ENCODE peak calls at places on chromosome 18, in six cellular contexts. One of them, this sample, is unnamed.
A peak's percentile ranks its signal among the peaks of the same experiment; 100 is the strongest.

GRCh38 chr18:60667016-60667415 is 294.4 kb upstream of the MC4R start:
- DNase-seq in cardiac muscle cell: no peak
- DNase-seq in LHCN-M2: no peak
- DNase-seq in GF-D8: no peak
- DNase-seq in NCI-H1092 treated with DMSO at 0.1 percent for 48 hours: no peak
- DNase-seq in astrocyte of the spinal cord: no peak
- DNase-seq in this sample: no peak

GRCh38 chr18:44464401-44465185 is 216.1 kb upstream of the SETBP1 start:
- DNase-seq in cardiac muscle cell: no peak
- DNase-seq in astrocyte of the spinal cord: peak; percentile 25
- DNase-seq in NCI-H1092 treated with DMSO at 0.1 percent for 48 hours: no peak
- DNase-seq in GF-D8: no peak
- DNase-seq in LHCN-M2: peak; percentile 59
- DNase-seq in this sample: no peak

GRCh38 chr18:79380816-79381806 is 14.6 kb upstream of the NFATC1 start:
- DNase-seq in cardiac muscle cell: peak; percentile 67
- DNase-seq in NCI-H1092 treated with DMSO at 0.1 percent for 48 hours: no peak
- DNase-seq in LHCN-M2: peak; percentile 19
- DNase-seq in GF-D8: no peak
- DNase-seq in astrocyte of the spinal cord: peak; percentile 37
- DNase-seq in this sample: peak; percentile 87

GRCh38 chr18:23250893-23251656 is 115.8 kb downstream of the CABLES1 start:
- DNase-seq in LHCN-M2: no peak
- DNase-seq in GF-D8: peak; percentile 46
- DNase-seq in cardiac muscle cell: no peak
- DNase-seq in astrocyte of the spinal cord: no peak
- DNase-seq in NCI-H1092 treated with DMSO at 0.1 percent for 48 hours: no peak
- DNase-seq in this sample: no peak

GRCh38 chr18:45805551-45805950 is 19.9 kb upstream of the SIGLEC15 start:
- DNase-seq in astrocyte of the spinal cord: no peak
- DNase-seq in NCI-H1092 treated with DMSO at 0.1 percent for 48 hours: no peak
- DNase-seq in cardiac muscle cell: no peak
- DNase-seq in GF-D8: no peak
- DNase-seq in LHCN-M2: no peak
- DNase-seq in this sample: no peak

GRCh38 chr18:63073481-63073880 is 246.1 kb downstream of the BCL2 start:
- DNase-seq in GF-D8: peak; percentile 38
- DNase-seq in LHCN-M2: no peak
- DNase-seq in cardiac muscle cell: no peak
- DNase-seq in NCI-H1092 treated with DMSO at 0.1 percent for 48 hours: no peak
- DNase-seq in astrocyte of the spinal cord: no peak
- DNase-seq in this sample: peak; percentile 44

GRCh38 chr18:74013955-74014354 is 133.7 kb downstream of the FBXO15 start:
- DNase-seq in GF-D8: no peak
- DNase-seq in astrocyte of the spinal cord: peak; percentile 87
- DNase-seq in NCI-H1092 treated with DMSO at 0.1 percent for 48 hours: no peak
- DNase-seq in LHCN-M2: peak; percentile 3
- DNase-seq in cardiac muscle cell: no peak
- DNase-seq in this sample: no peak

GRCh38 chr18:23069481-23069880 is 65.8 kb upstream of the CABLES1 start:
- DNase-seq in cardiac muscle cell: no peak
- DNase-seq in LHCN-M2: no peak
- DNase-seq in NCI-H1092 treated with DMSO at 0.1 percent for 48 hours: no peak
- DNase-seq in GF-D8: no peak
- DNase-seq in astrocyte of the spinal cord: no peak
- DNase-seq in this sample: no peak

GRCh38 chr18:37361223-37362157 is 204.1 kb downstream of the CELF4 start:
- DNase-seq in LHCN-M2: peak; percentile 22
- DNase-seq in cardiac muscle cell: no peak
- DNase-seq in NCI-H1092 treated with DMSO at 0.1 percent for 48 hours: no peak
- DNase-seq in GF-D8: no peak
- DNase-seq in astrocyte of the spinal cord: no peak
- DNase-seq in this sample: peak; percentile 10

GRCh38 chr18:12552884-12553242 is 105.0 kb downstream of the SPIRE1 start:
- DNase-seq in LHCN-M2: no peak
- DNase-seq in cardiac muscle cell: no peak
- DNase-seq in NCI-H1092 treated with DMSO at 0.1 percent for 48 hours: no peak
- DNase-seq in astrocyte of the spinal cord: no peak
- DNase-seq in GF-D8: no peak
- DNase-seq in this sample: no peak

GRCh38 chr18:47594063-47594462 is 336.4 kb downstream of the SMAD2 start:
- DNase-seq in NCI-H1092 treated with DMSO at 0.1 percent for 48 hours: peak; percentile 80
- DNase-seq in astrocyte of the spinal cord: no peak
- DNase-seq in GF-D8: no peak
- DNase-seq in cardiac muscle cell: no peak
- DNase-seq in LHCN-M2: no peak
- DNase-seq in this sample: no peak

GRCh38 chr18:6920099-6920955 is 190.8 kb downstream of the ARHGAP28 start:
- DNase-seq in LHCN-M2: peak; percentile 73
- DNase-seq in NCI-H1092 treated with DMSO at 0.1 percent for 48 hours: peak; percentile 53
- DNase-seq in GF-D8: no peak
- DNase-seq in astrocyte of the spinal cord: peak; percentile 69
- DNase-seq in cardiac muscle cell: peak; percentile 73
- DNase-seq in this sample: no peak

GRCh38 chr18:58497845-58498244 is 131.0 kb downstream of the ALPK2 start:
- DNase-seq in GF-D8: no peak
- DNase-seq in NCI-H1092 treated with DMSO at 0.1 percent for 48 hours: no peak
- DNase-seq in astrocyte of the spinal cord: no peak
- DNase-seq in cardiac muscle cell: no peak
- DNase-seq in LHCN-M2: no peak
- DNase-seq in this sample: no peak

GRCh38 chr18:48616484-48617255 is 77.8 kb downstream of the CTIF start:
- DNase-seq in NCI-H1092 treated with DMSO at 0.1 percent for 48 hours: no peak
- DNase-seq in astrocyte of the spinal cord: no peak
- DNase-seq in GF-D8: no peak
- DNase-seq in LHCN-M2: no peak
- DNase-seq in cardiac muscle cell: peak; percentile 47
- DNase-seq in this sample: no peak

GRCh38 chr18:31998880-31999279 is 19.7 kb upstream of the RNF125 start:
- DNase-seq in cardiac muscle cell: peak; percentile 5
- DNase-seq in astrocyte of the spinal cord: no peak
- DNase-seq in NCI-H1092 treated with DMSO at 0.1 percent for 48 hours: no peak
- DNase-seq in LHCN-M2: no peak
- DNase-seq in GF-D8: no peak
- DNase-seq in this sample: no peak

GRCh38 chr18:51490417-51490816 is 292.9 kb upstream of the MEX3C start:
- DNase-seq in LHCN-M2: no peak
- DNase-seq in cardiac muscle cell: no peak
- DNase-seq in astrocyte of the spinal cord: no peak
- DNase-seq in NCI-H1092 treated with DMSO at 0.1 percent for 48 hours: no peak
- DNase-seq in GF-D8: no peak
- DNase-seq in this sample: no peak

GRCh38 chr18:12304351-12305210 is 3.5 kb upstream of the TUBB6 start:
- DNase-seq in cardiac muscle cell: no peak
- DNase-seq in astrocyte of the spinal cord: no peak
- DNase-seq in GF-D8: no peak
- DNase-seq in NCI-H1092 treated with DMSO at 0.1 percent for 48 hours: peak; percentile 64
- DNase-seq in LHCN-M2: no peak
- DNase-seq in this sample: no peak

GRCh38 chr18:25066536-25066935 is 285.4 kb downstream of the ZNF521 start:
- DNase-seq in astrocyte of the spinal cord: peak; percentile 38
- DNase-seq in GF-D8: no peak
- DNase-seq in LHCN-M2: peak; percentile 26
- DNase-seq in cardiac muscle cell: no peak
- DNase-seq in NCI-H1092 treated with DMSO at 0.1 percent for 48 hours: no peak
- DNase-seq in this sample: no peak

GRCh38 chr18:59101830-59102414 is 37.8 kb upstream of the SEC11C start:
- DNase-seq in LHCN-M2: no peak
- DNase-seq in astrocyte of the spinal cord: no peak
- DNase-seq in NCI-H1092 treated with DMSO at 0.1 percent for 48 hours: no peak
- DNase-seq in GF-D8: no peak
- DNase-seq in cardiac muscle cell: no peak
- DNase-seq in this sample: no peak

GRCh38 chr18:47701133-47701532 is 229.3 kb downstream of the SMAD2 start:
- DNase-seq in LHCN-M2: no peak
- DNase-seq in NCI-H1092 treated with DMSO at 0.1 percent for 48 hours: no peak
- DNase-seq in GF-D8: no peak
- DNase-seq in astrocyte of the spinal cord: no peak
- DNase-seq in cardiac muscle cell: no peak
- DNase-seq in this sample: no peak

GRCh38 chr18:32139835-32140283 is 48.2 kb downstream of the RNF138 start:
- DNase-seq in GF-D8: no peak
- DNase-seq in LHCN-M2: no peak
- DNase-seq in NCI-H1092 treated with DMSO at 0.1 percent for 48 hours: peak; percentile 58
- DNase-seq in astrocyte of the spinal cord: no peak
- DNase-seq in cardiac muscle cell: no peak
- DNase-seq in this sample: no peak

GRCh38 chr18:79221136-79221535 is 151.9 kb downstream of the ATP9B start:
- DNase-seq in cardiac muscle cell: no peak
- DNase-seq in NCI-H1092 treated with DMSO at 0.1 percent for 48 hours: no peak
- DNase-seq in GF-D8: no peak
- DNase-seq in LHCN-M2: no peak
- DNase-seq in astrocyte of the spinal cord: no peak
- DNase-seq in this sample: no peak

GRCh38 chr18:56799756-56800155 is 148.6 kb downstream of the WDR7 start:
- DNase-seq in LHCN-M2: no peak
- DNase-seq in GF-D8: no peak
- DNase-seq in cardiac muscle cell: no peak
- DNase-seq in NCI-H1092 treated with DMSO at 0.1 percent for 48 hours: no peak
- DNase-seq in astrocyte of the spinal cord: peak; percentile 21
- DNase-seq in this sample: no peak

GRCh38 chr18:6741290-6741689 is 11.8 kb downstream of the ARHGAP28 start:
- DNase-seq in NCI-H1092 treated with DMSO at 0.1 percent for 48 hours: no peak
- DNase-seq in LHCN-M2: peak; percentile 99
- DNase-seq in cardiac muscle cell: no peak
- DNase-seq in astrocyte of the spinal cord: peak; percentile 99
- DNase-seq in GF-D8: no peak
- DNase-seq in this sample: no peak

GRCh38 chr18:67232406-67232805 is 284.1 kb downstream of the DSEL start:
- DNase-seq in cardiac muscle cell: no peak
- DNase-seq in GF-D8: no peak
- DNase-seq in NCI-H1092 treated with DMSO at 0.1 percent for 48 hours: no peak
- DNase-seq in LHCN-M2: peak; percentile 95
- DNase-seq in astrocyte of the spinal cord: peak; percentile 76
- DNase-seq in this sample: peak; percentile 28

GRCh38 chr18:26468931-26469340 is 79.4 kb downstream of the KCTD1 start:
- DNase-seq in astrocyte of the spinal cord: no peak
- DNase-seq in GF-D8: no peak
- DNase-seq in cardiac muscle cell: peak; percentile 57
- DNase-seq in NCI-H1092 treated with DMSO at 0.1 percent for 48 hours: peak; percentile 65
- DNase-seq in LHCN-M2: no peak
- DNase-seq in this sample: peak; percentile 82

GRCh38 chr18:35179906-35180305 is 60.9 kb upstream of the ZNF397 start:
- DNase-seq in astrocyte of the spinal cord: no peak
- DNase-seq in cardiac muscle cell: no peak
- DNase-seq in NCI-H1092 treated with DMSO at 0.1 percent for 48 hours: no peak
- DNase-seq in LHCN-M2: no peak
- DNase-seq in GF-D8: no peak
- DNase-seq in this sample: no peak

GRCh38 chr18:50559750-50560680 is at the start of gene MAPK4:
- DNase-seq in LHCN-M2: no peak
- DNase-seq in NCI-H1092 treated with DMSO at 0.1 percent for 48 hours: peak; percentile 70
- DNase-seq in GF-D8: no peak
- DNase-seq in cardiac muscle cell: peak; percentile 76
- DNase-seq in astrocyte of the spinal cord: peak; percentile 1
- DNase-seq in this sample: peak; percentile 70

GRCh38 chr18:44771572-44771956 is 90.9 kb downstream of the SETBP1 start:
- DNase-seq in GF-D8: no peak
- DNase-seq in LHCN-M2: no peak
- DNase-seq in astrocyte of the spinal cord: no peak
- DNase-seq in NCI-H1092 treated with DMSO at 0.1 percent for 48 hours: no peak
- DNase-seq in cardiac muscle cell: no peak
- DNase-seq in this sample: no peak

GRCh38 chr18:80159713-80160636 is 50.9 kb downstream of the ADNP2 start:
- DNase-seq in LHCN-M2: no peak
- DNase-seq in GF-D8: no peak
- DNase-seq in cardiac muscle cell: no peak
- DNase-seq in NCI-H1092 treated with DMSO at 0.1 percent for 48 hours: no peak
- DNase-seq in astrocyte of the spinal cord: no peak
- DNase-seq in this sample: no peak

GRCh38 chr18:37161491-37161890 is 332.6 kb downstream of the KIAA1328 start:
- DNase-seq in NCI-H1092 treated with DMSO at 0.1 percent for 48 hours: no peak
- DNase-seq in astrocyte of the spinal cord: no peak
- DNase-seq in GF-D8: no peak
- DNase-seq in cardiac muscle cell: no peak
- DNase-seq in LHCN-M2: no peak
- DNase-seq in this sample: no peak

GRCh38 chr18:9968081-9968848 is 54.4 kb downstream of the VAPA start:
- DNase-seq in GF-D8: no peak
- DNase-seq in cardiac muscle cell: no peak
- DNase-seq in NCI-H1092 treated with DMSO at 0.1 percent for 48 hours: no peak
- DNase-seq in LHCN-M2: no peak
- DNase-seq in astrocyte of the spinal cord: no peak
- DNase-seq in this sample: no peak

GRCh38 chr18:47490882-47491281 is 239.4 kb upstream of the SKOR2 start:
- DNase-seq in astrocyte of the spinal cord: no peak
- DNase-seq in LHCN-M2: no peak
- DNase-seq in GF-D8: no peak
- DNase-seq in cardiac muscle cell: no peak
- DNase-seq in NCI-H1092 treated with DMSO at 0.1 percent for 48 hours: no peak
- DNase-seq in this sample: no peak

GRCh38 chr18:46419391-46420141 is 237.5 kb downstream of the LOXHD1 start:
- DNase-seq in cardiac muscle cell: no peak
- DNase-seq in astrocyte of the spinal cord: no peak
- DNase-seq in LHCN-M2: no peak
- DNase-seq in NCI-H1092 treated with DMSO at 0.1 percent for 48 hours: no peak
- DNase-seq in GF-D8: no peak
- DNase-seq in this sample: no peak

GRCh38 chr18:76484749-76485387 is 10.2 kb downstream of the ZNF516 start:
- DNase-seq in cardiac muscle cell: no peak
- DNase-seq in LHCN-M2: no peak
- DNase-seq in GF-D8: no peak
- DNase-seq in astrocyte of the spinal cord: no peak
- DNase-seq in NCI-H1092 treated with DMSO at 0.1 percent for 48 hours: no peak
- DNase-seq in this sample: no peak

This sample was measured in HAP-1.